ENCODE peak calls at places on chromosomes 11 and 22, in nine cellular contexts. G, H, O, W, Q, B, X, Y and N are unnamed samples.

GRCh38 chr11:134714021-134714656 is 302.1 kb upstream of the B3GAT1 start:
- DNase-seq in G (no peak), H (no peak), O (no peak), W (no peak), Q (no peak), B (no peak), X (no peak), Y (no peak), N (peak; percentile 36)

GRCh38 chr22:40509401-40510134 is 127.0 kb downstream of the MRTFA start:
- DNase-seq in G (peak; percentile 34), H (no peak), O (no peak), W (no peak), Q (no peak), B (peak; percentile 53), X (no peak), Y (no peak), N (no peak)

GRCh38 chr11:86938203-86938899 is 16.8 kb downstream of the FZD4 start:
- DNase-seq in G (no peak), H (no peak), O (no peak), W (no peak), Q (no peak), B (no peak), X (no peak), Y (no peak), N (no peak)

GRCh38 chr22:30245985-30246901 is at the start of gene LIF:
- DNase-seq in G (no peak), H (no peak), O (no peak), W (peak; percentile 76), Q (no peak), B (peak; percentile 52), X (peak; percentile 75), Y (peak; percentile 83), N (peak; percentile 84)

GRCh38 chr11:36030707-36031365 is 87.0 kb downstream of the LDLRAD3 start:
- DNase-seq in G (no peak), H (no peak), O (no peak), W (no peak), Q (no peak), B (no peak), X (no peak), Y (peak; percentile 56), N (no peak)

GRCh38 chr22:18021431-18021830 is 2.9 kb downstream of the MICAL3 start:
- DNase-seq in G (no peak), H (no peak), O (no peak), W (no peak), Q (no peak), B (no peak), X (no peak), Y (no peak), N (peak; percentile 44)

GRCh38 chr11:8018742-8019631 is 31.9 kb downstream of the EIF3F start:
- DNase-seq in G (peak; percentile 61), H (peak; percentile 73), O (no peak), W (peak; percentile 93), Q (peak; percentile 87), B (peak; percentile 60), X (peak; percentile 87), Y (peak; percentile 93), N (peak; percentile 82)

GRCh38 chr11:59573216-59573615 is 42.4 kb downstream of the OSBP start:
- DNase-seq in G (no peak), H (no peak), O (no peak), W (no peak), Q (no peak), B (no peak), X (no peak), Y (no peak), N (no peak)

GRCh38 chr11:64340671-64341335 is 799 bp downstream of the CCDC88B start:
- DNase-seq in G (peak; percentile 61), H (no peak), O (no peak), W (peak; percentile 90), Q (no peak), B (peak; percentile 87), X (peak; percentile 100), Y (peak; percentile 81), N (peak; percentile 96)

GRCh38 chr22:37420656-37421467 is 6.4 kb downstream of the ELFN2 start:
- DNase-seq in G (no peak), H (no peak), O (no peak), W (peak; percentile 40), Q (no peak), B (no peak), X (no peak), Y (no peak), N (no peak)

GRCh38 chr11:61145228-61146005 is 15.8 kb downstream of the VPS37C start:
- DNase-seq in G (no peak), H (no peak), O (no peak), W (no peak), Q (no peak), B (no peak), X (no peak), Y (no peak), N (peak; percentile 47)

GRCh38 chr22:35717572-35717971 is at the start of gene APOL5:
- DNase-seq in G (no peak), H (no peak), O (no peak), W (no peak), Q (no peak), B (no peak), X (no peak), Y (no peak), N (no peak)

GRCh38 chr22:35721954-35722353 is 4.3 kb downstream of the APOL5 start:
- DNase-seq in G (no peak), H (no peak), O (no peak), W (no peak), Q (no peak), B (no peak), X (no peak), Y (peak; percentile 44), N (no peak)

GRCh38 chr22:35719212-35719869 is 1.7 kb downstream of the APOL5 start:
- DNase-seq in G (no peak), H (no peak), O (no peak), W (peak; percentile 72), Q (no peak), B (no peak), X (peak; percentile 72), Y (no peak), N (no peak)
- TF ChIP-seq CTCF in G (no peak), H (no peak), O (peak; percentile 44), W (peak; percentile 72), Q (no peak), B (no peak), X (peak; percentile 71), Y (peak; percentile 12), N (no peak)

DNA sequence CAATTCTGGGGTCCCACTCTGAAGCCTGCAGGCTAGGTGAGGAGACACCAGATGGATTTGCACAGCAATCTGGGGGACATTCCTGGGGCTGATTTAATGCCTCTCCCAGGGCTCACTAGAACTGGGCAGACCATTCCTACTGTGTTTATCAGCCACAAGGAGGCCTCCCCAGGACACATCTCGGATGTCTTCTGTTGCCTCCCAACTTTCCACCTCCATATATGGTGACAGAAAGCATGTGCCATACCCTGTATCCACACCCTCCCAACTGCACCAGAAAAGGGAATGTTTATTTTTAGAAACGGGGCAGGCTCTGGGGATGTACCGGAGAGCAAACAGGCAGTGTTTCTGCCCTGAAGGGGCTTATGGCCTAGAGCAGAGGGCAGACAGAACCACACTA is 181.8 kb downstream of the CSNK2A3 start:
- DNase-seq in G (no peak), H (no peak), O (no peak), W (no peak), Q (no peak), B (no peak), X (no peak), Y (no peak), N (no peak)
- TF ChIP-seq POLR2AphosphoS5 in G (no peak), H (no peak), O (no peak), W (no peak), Q (no peak), B (no peak), X (no peak), Y (no peak), N (no peak)

GRCh38 chr11:126594921-126595367 is 239.5 kb downstream of the ST3GAL4 start:
- DNase-seq in G (no peak), H (no peak), O (no peak), W (no peak), Q (no peak), B (no peak), X (no peak), Y (no peak), N (peak; percentile 59)

GRCh38 chr11:126596474-126596873 is 241.0 kb downstream of the ST3GAL4 start:
- DNase-seq in G (no peak), H (no peak), O (no peak), W (no peak), Q (no peak), B (no peak), X (no peak), Y (no peak), N (no peak)

GRCh38 chr11:126597041-126597440 is 241.6 kb downstream of the ST3GAL4 start:
- DNase-seq in G (no peak), H (no peak), O (no peak), W (no peak), Q (peak; percentile 33), B (no peak), X (no peak), Y (no peak), N (peak; percentile 62)

GRCh38 chr11:126592496-126593410 is 237.3 kb downstream of the ST3GAL4 start:
- DNase-seq in G (no peak), H (no peak), O (no peak), W (peak; percentile 46), Q (no peak), B (no peak), X (no peak), Y (no peak), N (peak; percentile 52)

GRCh38 chr11:126595560-126595959 is 240.1 kb downstream of the ST3GAL4 start:
- DNase-seq in G (no peak), H (no peak), O (no peak), W (no peak), Q (no peak), B (no peak), X (no peak), Y (no peak), N (peak; percentile 32)
- TF ChIP-seq CTCF in G (no peak), H (no peak), O (peak; percentile 13), W (peak; percentile 39), Q (no peak), B (no peak), X (peak; percentile 25), Y (no peak), N (no peak)

GRCh38 chr22:23514317-23515038 is 65.6 kb downstream of the IGLL1 start:
- DNase-seq in G (no peak), H (no peak), O (no peak), W (peak; percentile 55), Q (no peak), B (no peak), X (peak; percentile 50), Y (peak; percentile 51), N (no peak)
- TF ChIP-seq POLR2AphosphoS5 in G (no peak), H (no peak), O (no peak), W (no peak), Q (no peak), B (no peak), X (no peak), Y (no peak), N (no peak)

DNA sequence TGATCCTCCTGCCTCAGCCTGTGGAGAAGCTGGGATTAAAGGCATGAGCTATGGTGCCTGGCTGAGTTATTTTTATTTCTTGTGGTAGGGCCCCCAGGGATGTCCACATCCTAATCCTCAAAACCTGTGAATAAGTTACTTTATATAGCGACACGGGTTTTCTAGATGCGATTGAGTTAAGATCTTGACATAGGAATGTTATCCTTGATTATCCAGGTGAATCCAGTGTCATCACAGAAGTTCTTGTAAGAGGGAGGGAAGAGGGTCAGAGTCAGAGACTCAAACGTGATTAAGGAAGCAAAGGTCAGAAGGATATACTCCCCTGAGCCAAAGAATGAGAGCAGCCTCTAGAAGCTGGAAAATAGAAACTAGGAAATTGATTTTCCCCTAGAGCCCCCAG is 117.8 kb downstream of the INSC start:
- DNase-seq in G (no peak), H (no peak), O (no peak), W (no peak), Q (no peak), B (no peak), X (no peak), Y (no peak), N (no peak)
- TF ChIP-seq CTCF in G (no peak), H (no peak), O (no peak), W (no peak), Q (no peak), B (no peak), X (no peak), Y (no peak), N (no peak)